ENCODE peak calls at places on chromosomes 7 and 10, in five cellular contexts. P is lower lobe of right lung, D is K562, R is colonic mucosa, B is fibroblast of lung. F is an unnamed sample.

GRCh38 chr10:125457406-125457805 is 225.6 kb downstream of the TEX36 start:
- DNase-seq in P (no peak), D (no peak), R (no peak), B (no peak), F (no peak)

GRCh38 chr10:62996925-62997324 is 136.2 kb upstream of the NRBF2 start:
- DNase-seq in P (no peak), D (no peak), R (no peak), B (peak; percentile 30), F (no peak)

GRCh38 chr10:48453451-48454301 is 147.2 kb downstream of the MAPK8 start:
- DNase-seq in P (no peak), D (no peak), R (no peak), B (no peak), F (no peak)

GRCh38 chr7:156558198-156558597 is 82.4 kb upstream of the RNF32 start:
- DNase-seq in P (no peak), D (no peak), R (no peak), B (peak; percentile 91), F (no peak)

GRCh38 chr7:103129702-103130557 is 19.0 kb downstream of the NAPEPLD start:
- DNase-seq in P (no peak), D (no peak), R (no peak), B (no peak), F (no peak)

GRCh38 chr10:73863039-73863817 is 11.1 kb downstream of the CAMK2G start:
- DNase-seq in P (no peak), D (no peak), R (no peak), B (no peak), F (no peak)

GRCh38 chr7:108415821-108416536 is 40.3 kb downstream of the NRCAM start:
- DNase-seq in P (no peak), D (no peak), R (no peak), B (peak; percentile 85), F (no peak)

GRCh38 chr7:6637544-6638229 is 569 bp downstream of the ZNF316 start:
- DNase-seq in P (peak; percentile 59), D (peak; percentile 94), R (peak; percentile 35), B (peak; percentile 14), F (peak; percentile 50)

GRCh38 chr10:119364941-119365340 is 157.6 kb downstream of the GRK5 start:
- DNase-seq in P (no peak), D (no peak), R (no peak), B (peak; percentile 59), F (no peak)

GRCh38 chr10:127415901-127416630 is 133.0 kb upstream of the NPS start:
- DNase-seq in P (no peak), D (no peak), R (no peak), B (no peak), F (no peak)

GRCh38 chr10:121490906-121491519 is 107.2 kb downstream of the FGFR2 start:
- DNase-seq in P (no peak), D (no peak), R (no peak), B (peak; percentile 57), F (no peak)

GRCh38 chr10:29304259-29305030 is 15.6 kb downstream of the LYZL1 start:
- DNase-seq in P (no peak), D (peak; percentile 66), R (peak; percentile 46), B (peak; percentile 65), F (peak; percentile 70)

GRCh38 chr10:8124436-8124835 is 69.9 kb downstream of the GATA3 start:
- DNase-seq in P (no peak), D (no peak), R (no peak), B (no peak), F (no peak)

DNA sequence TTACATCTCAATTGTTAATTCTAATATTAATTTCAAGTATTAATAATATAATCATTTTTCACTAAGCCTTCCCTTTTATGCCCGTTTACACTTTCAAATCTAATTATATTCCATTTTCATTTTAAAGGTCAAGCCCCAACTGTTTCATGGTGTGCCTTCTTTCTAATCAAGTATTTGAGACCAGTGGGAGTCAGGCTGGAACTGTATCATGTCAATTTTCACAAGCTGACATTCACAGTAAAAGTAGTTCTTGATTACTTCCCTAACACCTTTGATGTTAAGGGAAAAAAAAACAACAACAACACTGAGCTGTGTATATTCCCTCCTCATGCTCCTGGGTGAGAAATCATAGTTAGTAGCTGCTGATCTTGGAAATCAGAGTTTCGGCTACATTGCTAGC is 38.1 kb downstream of the SFTPD start:
- DNase-seq in P (no peak), D (no peak), R (no peak), B (no peak), F (no peak)
- TF ChIP-seq CTCF in P (no peak), D (no peak), R (no peak), B (no peak), F (no peak)

GRCh38 chr7:54111850-54112249 is 430.3 kb upstream of the VSTM2A start:
- DNase-seq in P (no peak), D (no peak), R (no peak), B (no peak), F (no peak)
- TF ChIP-seq CTCF in P (no peak), D (no peak), R (no peak), B (no peak), F (no peak)

GRCh38 chr10:94274142-94274787 is 88.5 kb downstream of the NOC3L start:
- DNase-seq in P (no peak), D (no peak), R (peak; percentile 43), B (peak; percentile 38), F (no peak)
- TF ChIP-seq CTCF in P (no peak), D (no peak), R (no peak), B (no peak), F (no peak)

GRCh38 chr7:65840446-65840845 is 32.4 kb upstream of the VKORC1L1 start:
- DNase-seq in P (no peak), D (no peak), R (peak; percentile 34), B (no peak), F (no peak)
- TF ChIP-seq CTCF in P (no peak), D (peak; percentile 11), R (no peak), B (no peak), F (no peak)

DNA sequence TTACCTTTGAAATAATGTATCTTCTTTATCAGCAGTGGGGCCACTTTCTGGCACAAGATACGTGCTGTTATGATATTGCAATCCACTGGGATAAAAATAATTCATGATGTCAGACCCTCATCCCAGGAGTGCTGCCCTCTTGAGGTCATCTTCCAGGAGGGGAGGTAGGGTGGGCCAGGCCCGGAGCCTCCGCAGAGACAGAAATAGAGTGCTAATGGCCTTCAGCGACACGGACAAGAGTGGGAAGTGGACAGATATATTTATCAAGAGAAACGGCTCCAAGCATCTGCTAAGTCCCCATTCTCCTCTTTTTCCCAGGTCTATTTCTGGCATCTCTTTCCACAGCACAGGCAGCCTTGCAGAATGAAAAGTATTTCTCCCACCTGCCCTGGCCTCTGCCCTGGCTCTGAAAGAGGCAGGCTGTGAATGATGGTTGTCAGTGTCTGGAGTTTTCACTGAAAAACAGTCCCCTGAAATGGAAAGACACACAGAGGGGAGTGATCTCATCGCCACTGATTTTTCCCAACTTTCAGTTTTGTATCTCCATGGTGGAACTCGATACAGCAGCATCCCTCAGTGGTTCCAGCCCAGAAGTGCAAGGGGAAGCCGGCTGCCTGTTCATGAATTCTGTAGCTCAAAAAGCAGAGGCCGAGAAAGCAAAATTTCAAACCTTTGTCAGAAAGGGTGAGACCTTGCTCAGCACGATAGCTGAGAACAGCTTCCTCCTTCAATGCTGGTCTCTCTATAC is 251.7 kb upstream of the MYO3A start:
- DNase-seq in P (no peak), D (peak; percentile 20), R (no peak), B (peak; percentile 50), F (peak; percentile 51)
- TF ChIP-seq CTCF in P (peak; percentile 18), D (peak; percentile 52), R (no peak), B (no peak), F (peak; percentile 32)